ENCODE peak calls at places on chromosomes 2 and 18, in four cellular contexts. U is cardiac fibroblast, V is lung, A is HL-60. S is an unnamed sample.

GRCh38 chr18:30999186-30999585 is 43.4 kb downstream of the DSC3 start:
- DNase-seq in A (no peak), V (no peak), U (peak; percentile 2), S (no peak)

GRCh38 chr2:240205348-240205747 is 64.9 kb upstream of the OTOS start:
- DNase-seq in U (peak; percentile 21), A (no peak), V (no peak), S (peak; percentile 46)

GRCh38 chr2:67565761-67566160 is 168.6 kb downstream of the ETAA1 start:
- DNase-seq in U (peak; percentile 89), V (no peak), A (no peak), S (peak; percentile 94)

GRCh38 chr2:113167115-113167932 is 6.4 kb upstream of the PSD4 start:
- DNase-seq in V (peak; percentile 59), A (no peak), U (no peak), S (no peak)

GRCh38 chr2:197322729-197323720 is 12.4 kb upstream of the ANKRD44 start:
- DNase-seq in U (peak; percentile 3), A (no peak), V (no peak), S (no peak)

GRCh38 chr2:186201371-186201770 is 284.7 kb upstream of the ZC3H15 start:
- DNase-seq in V (no peak), A (no peak), U (peak; percentile 14), S (no peak)

GRCh38 chr18:6370886-6371635 is 43.6 kb downstream of the L3MBTL4 start:
- DNase-seq in U (no peak), V (peak; percentile 56), A (no peak), S (no peak)

GRCh38 chr2:48510329-48510728 is 19.6 kb upstream of the STON1 start:
- DNase-seq in V (no peak), U (peak; percentile 70), A (no peak), S (peak; percentile 66)

GRCh38 chr2:201966691-201967388 is 66.8 kb upstream of the FZD7 start:
- DNase-seq in U (no peak), V (no peak), A (no peak), S (no peak)

GRCh38 chr18:3504637-3505036 is 54.7 kb downstream of the TGIF1 start:
- DNase-seq in U (no peak), V (no peak), A (no peak), S (no peak)

GRCh38 chr18:11052800-11053199 is 96.6 kb downstream of the PIEZO2 start:
- DNase-seq in V (no peak), A (no peak), U (no peak), S (no peak)

GRCh38 chr2:5021148-5021547 is 671.0 kb upstream of the SOX11 start:
- DNase-seq in A (no peak), U (no peak), V (no peak), S (no peak)

GRCh38 chr2:120675460-120676130 is 60.1 kb upstream of the GLI2 start:
- DNase-seq in U (peak; percentile 72), V (peak; percentile 70), A (no peak), S (peak; percentile 66)

GRCh38 chr18:21704603-21705364 is at the start of gene ABHD3:
- DNase-seq in U (peak; percentile 93), A (peak; percentile 77), V (peak; percentile 95), S (peak; percentile 82)
- H3K4me3 ChIP-seq in U (peak within 1 kb of the TSS; percentile 79), A (peak within 1 kb of the TSS; percentile 78), V (peak within 1 kb of the TSS; percentile 71), S (peak within 1 kb of the TSS; percentile 86)

GRCh38 chr18:48937869-48938750 is 12.7 kb downstream of the SMAD7 start:
- DNase-seq in V (no peak), A (no peak), U (no peak), S (no peak)

GRCh38 chr18:48941672-48942071 is 9.1 kb downstream of the SMAD7 start:
- DNase-seq in V (no peak), A (no peak), U (no peak), S (no peak)

GRCh38 chr18:48938827-48939367 is 11.9 kb downstream of the SMAD7 start:
- DNase-seq in A (no peak), V (no peak), U (no peak), S (peak; percentile 62)

GRCh38 chr18:48940854-48941531 is 9.8 kb downstream of the SMAD7 start:
- DNase-seq in V (no peak), U (no peak), A (no peak), S (no peak)

DNA sequence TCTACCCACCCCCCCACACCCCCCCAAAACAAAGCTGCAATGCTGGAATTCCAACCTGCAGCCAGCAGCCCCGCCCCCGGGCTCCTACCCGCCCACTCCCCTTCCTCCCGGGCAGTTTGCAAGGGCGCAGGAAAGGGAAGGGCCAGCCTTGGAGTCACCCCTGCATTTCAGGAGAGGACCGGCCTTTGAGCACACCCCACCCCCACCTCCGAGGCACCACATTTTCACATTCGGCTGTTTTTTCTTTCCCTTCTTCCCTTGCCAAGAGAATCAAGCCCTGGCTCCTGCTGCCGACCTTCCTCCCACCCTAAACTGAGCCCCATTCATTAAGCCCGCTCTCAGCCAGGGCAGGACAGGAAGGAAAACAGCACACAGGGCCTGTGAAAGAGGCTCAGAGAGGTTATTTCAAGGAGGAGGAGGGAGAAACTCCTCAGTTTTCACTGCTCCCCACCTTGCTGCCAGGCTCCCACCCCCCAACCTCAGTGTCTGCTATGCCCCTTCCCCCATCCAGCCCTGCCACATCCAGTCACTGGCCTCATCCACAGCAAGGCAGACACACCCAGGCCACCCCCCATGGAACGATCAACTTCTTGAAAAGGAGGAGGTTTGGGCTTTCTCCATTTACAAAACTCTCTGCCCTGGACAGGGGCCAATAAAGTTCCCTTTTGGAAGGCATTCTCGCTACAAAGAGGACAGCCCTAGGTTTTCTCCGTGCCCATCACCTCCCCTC is 11.2 kb downstream of the SMAD7 start:
- DNase-seq in V (no peak), U (peak; percentile 79), A (no peak), S (peak; percentile 76)
- H3K4me3 ChIP-seq in V (no peak overlapping the region), U (peak overlapping the region; percentile 22), A (no peak overlapping the region), S (peak overlapping the region; percentile 41)

GRCh38 chr2:133025004-133025403 is 355.0 kb upstream of the LYPD1 start:
- DNase-seq in V (no peak), U (no peak), A (no peak), S (peak; percentile 19)

GRCh38 chr2:133026536-133027177 is 356.7 kb upstream of the LYPD1 start:
- DNase-seq in V (no peak), U (no peak), A (no peak), S (peak; percentile 22)
- H3K4me3 ChIP-seq in V (no peak overlapping the region), U (no peak overlapping the region), A (no peak overlapping the region), S (no peak overlapping the region)

GRCh38 chr2:127105656-127106456 is 1.1 kb downstream of the BIN1 start:
- DNase-seq in U (peak; percentile 69), V (no peak), A (no peak), S (peak; percentile 56)
- H3K4me3 ChIP-seq in U (peak overlapping the region; percentile 80), V (peak overlapping the region; percentile 85), A (peak overlapping the region; percentile 57), S (peak overlapping the region; percentile 91)

DNA sequence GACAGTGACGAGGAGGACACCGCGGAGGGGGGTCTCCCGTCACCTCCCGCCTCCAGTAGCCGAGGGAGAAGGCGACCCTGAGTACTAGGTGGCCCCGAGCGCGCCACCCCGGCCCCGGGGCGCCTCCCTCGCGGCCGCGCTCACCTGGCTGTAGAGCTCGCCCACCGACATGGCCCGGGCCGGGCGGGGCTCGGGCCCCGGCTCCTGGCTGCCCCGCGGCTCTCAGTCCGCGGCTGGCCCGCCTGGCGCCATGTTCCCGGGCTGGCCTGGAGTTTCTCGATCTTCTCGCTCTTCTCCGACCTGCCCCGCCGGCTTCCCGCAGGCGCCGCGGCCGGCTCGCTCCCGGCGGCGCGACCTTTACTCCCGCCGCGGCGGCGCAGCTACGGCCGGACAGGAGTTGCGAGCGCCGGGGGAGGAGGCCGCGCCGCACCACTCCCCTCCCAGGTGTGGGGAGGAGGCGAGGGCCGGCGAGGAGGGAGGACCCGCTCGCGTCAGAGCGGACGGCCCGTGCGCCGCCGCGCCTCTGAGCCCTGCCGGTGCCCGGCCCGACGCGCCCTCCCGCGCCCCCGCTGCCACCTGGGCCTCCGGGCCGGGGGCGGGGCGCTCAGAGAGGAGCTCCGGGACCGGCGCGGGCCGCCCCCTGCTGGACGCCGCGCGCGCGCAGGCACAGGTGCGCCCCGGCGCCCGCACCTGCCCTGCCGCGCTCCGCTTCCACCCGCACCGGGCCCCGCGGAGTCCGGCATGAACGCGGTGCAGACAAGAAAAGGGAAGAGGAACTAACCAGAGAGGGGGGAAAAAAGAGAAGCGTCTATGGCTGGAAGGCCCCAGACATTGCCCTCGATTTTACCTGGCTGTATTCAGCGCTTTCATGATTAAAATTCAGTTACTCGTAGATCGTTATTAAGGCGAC is at the start of gene MYO5B:
- DNase-seq in U (no peak), A (peak; percentile 15), V (peak; percentile 78), S (no peak)
- H3K4me3 ChIP-seq in U (no peak within 1 kb of the TSS), A (peak within 1 kb of the TSS; percentile 31), V (peak within 1 kb of the TSS; percentile 55), S (no peak within 1 kb of the TSS)

DNA sequence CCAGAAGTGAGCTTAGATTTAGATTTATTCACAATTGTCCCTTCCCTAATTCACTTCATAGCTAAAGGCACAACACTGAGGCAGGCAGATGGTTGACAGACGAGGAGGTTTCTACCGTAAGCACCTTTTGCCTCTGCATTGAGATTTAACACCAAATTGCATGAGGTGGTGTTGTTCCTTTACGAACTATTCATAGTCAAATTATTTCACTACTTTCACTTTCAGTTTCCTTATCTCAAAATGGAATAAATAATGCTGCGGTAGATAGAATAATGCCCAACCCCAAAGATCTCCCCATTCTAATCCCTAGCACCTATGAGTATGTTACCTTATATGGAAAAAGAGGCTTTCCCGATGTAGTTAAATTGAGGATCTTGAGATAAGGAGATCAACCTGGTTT is 58.9 kb upstream of the LINC00305 start:
- DNase-seq in A (no peak), U (no peak), V (no peak), S (no peak)
- H3K4me3 ChIP-seq in A (peak overlapping the region; percentile 25), U (no peak overlapping the region), V (no peak overlapping the region), S (no peak overlapping the region)

GRCh38 chr2:85536479-85536878 is 2.5 kb upstream of the MAT2A start:
- DNase-seq in V (no peak), U (peak; percentile 74), A (no peak), S (peak; percentile 56)
- H3K4me3 ChIP-seq in V (no peak overlapping the region), U (no peak overlapping the region), A (no peak overlapping the region), S (no peak overlapping the region)

S was measured in fibroblast of the aortic adventitia.